ENCODE peak calls at places on chromosome 1, in ten cellular contexts. Q is upper lobe of right lung, H is cardiac fibroblast, B is AG04450, O is neural progenitor cell, C is left lung, I is HFF-Myc, E is body of pancreas, A is GM12865, Z is GM06990. Y is an unnamed sample.

GRCh38 chr1:119712342-119713038 is 756 bp downstream of the PHGDH start:
- DNase-seq in Q (peak), H (peak), B (peak), O (peak), C (peak), I (peak), E (peak), A (peak), Z (peak), Y (peak)

GRCh38 chr1:201480231-201481003 is 11.4 kb upstream of the PHLDA3 start:
- DNase-seq in Q (peak), H (peak), B (no peak), O (peak), C (peak), I (no peak), E (peak), A (peak), Z (peak), Y (no peak)

GRCh38 chr1:17356387-17356992 is 15.5 kb upstream of the PADI6 start:
- DNase-seq in Q (no peak), H (no peak), B (no peak), O (no peak), C (no peak), I (no peak), E (no peak), A (no peak), Z (no peak), Y (no peak)

GRCh38 chr1:220692436-220693228 is 2.5 kb downstream of the C1orf115 start:
- DNase-seq in Q (no peak), H (no peak), B (no peak), O (no peak), C (no peak), I (peak), E (no peak), A (no peak), Z (no peak), Y (no peak)

GRCh38 chr1:200776949-200777348 is 38.3 kb downstream of the CAMSAP2 start:
- DNase-seq in Q (no peak), H (peak), B (no peak), O (no peak), C (no peak), I (no peak), E (no peak), A (no peak), Z (no peak), Y (no peak)

GRCh38 chr1:161427733-161428516 is 60.2 kb upstream of the CFAP126 start:
- DNase-seq in Q (no peak), H (peak), B (no peak), O (peak), C (no peak), I (peak), E (peak), A (peak), Z (peak), Y (no peak)

GRCh38 chr1:35316264-35316663 is 47.8 kb downstream of the ZMYM4 start:
- DNase-seq in Q (no peak), H (no peak), B (no peak), O (no peak), C (no peak), I (no peak), E (no peak), A (no peak), Z (no peak), Y (no peak)

GRCh38 chr1:108955881-108956280 is 7.4 kb downstream of the CLCC1 start:
- DNase-seq in Q (no peak), H (no peak), B (no peak), O (no peak), C (no peak), I (no peak), E (no peak), A (no peak), Z (no peak), Y (no peak)

GRCh38 chr1:68047659-68048026 is 2.8 kb downstream of the DIRAS3 start:
- DNase-seq in Q (no peak), H (no peak), B (no peak), O (no peak), C (no peak), I (no peak), E (no peak), A (no peak), Z (no peak), Y (no peak)

GRCh38 chr1:68049941-68050878 is at the start of gene DIRAS3:
- DNase-seq in Q (peak), H (peak), B (peak), O (peak), C (no peak), I (no peak), E (peak), A (no peak), Z (no peak), Y (peak)

GRCh38 chr1:68045511-68046180 is 4.8 kb downstream of the DIRAS3 start:
- DNase-seq in Q (no peak), H (no peak), B (no peak), O (no peak), C (no peak), I (no peak), E (no peak), A (no peak), Z (no peak), Y (no peak)

GRCh38 chr1:68046423-68046822 is 4.0 kb downstream of the DIRAS3 start:
- DNase-seq in Q (no peak), H (no peak), B (no peak), O (no peak), C (no peak), I (no peak), E (no peak), A (no peak), Z (no peak), Y (no peak)

GRCh38 chr1:68046885-68047658 is 3.4 kb downstream of the DIRAS3 start:
- DNase-seq in Q (no peak), H (no peak), B (no peak), O (no peak), C (no peak), I (no peak), E (no peak), A (no peak), Z (no peak), Y (no peak)
- H3K4me3 ChIP-seq in Q (no peak), H (no peak), B (no peak), O (no peak), C (no peak), I (no peak), E (no peak), A (no peak), Z (no peak), Y (no peak)

GRCh38 chr1:171934664-171935063 is 93.4 kb downstream of the DNM3 start:
- DNase-seq in Q (no peak), H (no peak), B (no peak), O (no peak), C (no peak), I (no peak), E (no peak), A (no peak), Z (no peak), Y (no peak)

GRCh38 chr1:171935086-171935485 is 93.8 kb downstream of the DNM3 start:
- DNase-seq in Q (no peak), H (no peak), B (no peak), O (no peak), C (no peak), I (no peak), E (no peak), A (no peak), Z (no peak), Y (no peak)

GRCh38 chr1:171931752-171932151 is 90.5 kb downstream of the DNM3 start:
- DNase-seq in Q (no peak), H (no peak), B (no peak), O (no peak), C (no peak), I (no peak), E (no peak), A (no peak), Z (no peak), Y (no peak)

DNA sequence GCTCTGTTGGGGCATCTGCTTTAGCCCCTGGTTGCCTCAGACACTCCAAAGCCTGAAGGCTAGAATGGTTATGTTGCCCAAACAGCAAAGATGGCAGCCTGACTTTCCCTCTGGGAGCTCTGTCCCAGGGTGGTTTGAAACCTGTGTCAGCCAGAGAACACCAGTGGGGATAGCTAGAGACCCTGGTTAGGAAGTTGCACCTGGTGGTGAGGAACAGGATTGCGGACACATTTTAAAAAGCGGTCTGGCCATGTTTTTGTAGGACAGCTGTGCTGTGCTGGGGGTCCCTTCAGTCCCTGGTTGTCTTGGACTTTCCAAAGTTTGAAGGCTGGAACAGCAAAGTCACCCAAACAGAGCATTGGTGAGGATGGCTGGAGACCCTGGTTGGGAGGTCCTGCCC is 87.8 kb downstream of the DNM3 start:
- DNase-seq in Q (no peak), H (no peak), B (no peak), O (no peak), C (no peak), I (no peak), E (no peak), A (no peak), Z (no peak), Y (no peak)
- TF ChIP-seq CTCF in Q (peak), H (peak), B (peak), O (peak), C (no peak), I (peak), E (no peak), A (peak), Z (peak), Y (peak)

GRCh38 chr1:33633019-33633801 is 160.8 kb downstream of the ZSCAN20 start:
- DNase-seq in Q (peak), H (peak), B (peak), O (peak), C (peak), I (peak), E (peak), A (peak), Z (peak), Y (peak)
- H3K4me3 ChIP-seq in Q (no peak), H (no peak), B (no peak), O (no peak), C (no peak), I (no peak), E (no peak), A (no peak), Z (no peak), Y (no peak)

GRCh38 chr1:25201006-25201405 is 31.3 kb downstream of the SYF2 start:
- DNase-seq in Q (no peak), H (no peak), B (no peak), O (no peak), C (no peak), I (no peak), E (no peak), A (no peak), Z (no peak), Y (no peak)

GRCh38 chr1:25208561-25209222 is 23.6 kb downstream of the SYF2 start:
- DNase-seq in Q (no peak), H (no peak), B (no peak), O (no peak), C (no peak), I (no peak), E (no peak), A (no peak), Z (no peak), Y (no peak)

GRCh38 chr1:25206201-25206600 is 26.1 kb downstream of the SYF2 start:
- DNase-seq in Q (peak), H (no peak), B (no peak), O (no peak), C (no peak), I (no peak), E (no peak), A (peak), Z (no peak), Y (no peak)

GRCh38 chr1:25208127-25208526 is 24.2 kb downstream of the SYF2 start:
- DNase-seq in Q (no peak), H (no peak), B (no peak), O (no peak), C (no peak), I (no peak), E (no peak), A (no peak), Z (no peak), Y (no peak)

GRCh38 chr1:25204797-25205441 is 27.4 kb downstream of the SYF2 start:
- DNase-seq in Q (peak), H (peak), B (no peak), O (peak), C (no peak), I (peak), E (no peak), A (peak), Z (no peak), Y (peak)
- TF ChIP-seq CTCF in Q (peak), H (peak), B (peak), O (peak), C (peak), I (peak), E (peak), A (peak), Z (peak), Y (peak)

GRCh38 chr1:25695066-25695990 is 78.7 kb downstream of the MAN1C1 start:
- DNase-seq in Q (peak), H (peak), B (peak), O (peak), C (peak), I (no peak), E (peak), A (no peak), Z (no peak), Y (peak)

GRCh38 chr1:25697426-25698220 is 81.0 kb downstream of the MAN1C1 start:
- DNase-seq in Q (no peak), H (no peak), B (no peak), O (no peak), C (no peak), I (no peak), E (no peak), A (no peak), Z (no peak), Y (no peak)

GRCh38 chr1:25694167-25694566 is 77.6 kb downstream of the MAN1C1 start:
- DNase-seq in Q (no peak), H (no peak), B (no peak), O (no peak), C (no peak), I (no peak), E (no peak), A (no peak), Z (no peak), Y (no peak)

GRCh38 chr1:25694591-25695007 is 78.0 kb downstream of the MAN1C1 start:
- DNase-seq in Q (no peak), H (no peak), B (no peak), O (no peak), C (no peak), I (no peak), E (no peak), A (no peak), Z (no peak), Y (no peak)

DNA sequence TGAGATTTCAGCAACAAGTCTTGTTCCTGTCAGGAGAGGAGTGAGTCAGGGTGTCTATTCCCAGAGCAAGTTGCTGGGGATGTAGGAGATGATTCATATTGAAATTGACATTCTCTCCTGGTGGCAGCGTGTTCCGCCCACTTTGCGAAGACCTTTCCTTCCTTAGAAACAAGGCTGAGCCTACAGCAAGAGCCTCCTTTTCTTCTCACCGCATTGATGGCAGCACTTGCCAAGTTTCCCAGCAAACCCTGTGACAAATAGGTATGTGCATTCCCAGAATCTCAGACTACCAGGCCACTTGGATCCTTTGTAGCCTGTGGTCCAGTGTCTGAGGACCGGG is 79.4 kb downstream of the MAN1C1 start:
- DNase-seq in Q (no peak), H (peak), B (peak), O (no peak), C (no peak), I (no peak), E (no peak), A (no peak), Z (no peak), Y (peak)
- H3K4me3 ChIP-seq in Q (no peak), H (no peak), B (no peak), O (no peak), C (no peak), I (no peak), E (no peak), A (no peak), Z (no peak), Y (no peak)

GRCh38 chr1:50047916-50048694 is 24.4 kb upstream of the AGBL4 start:
- DNase-seq in Q (peak), H (no peak), B (no peak), O (peak), C (no peak), I (no peak), E (peak), A (no peak), Z (no peak), Y (no peak)
- TF ChIP-seq CTCF in Q (no peak), H (no peak), B (no peak), O (no peak), C (no peak), I (peak), E (peak), A (no peak), Z (no peak), Y (peak)

GRCh38 chr1:93906480-93906879 is 2.8 kb downstream of the GCLM start:
- DNase-seq in Q (no peak), H (no peak), B (no peak), O (no peak), C (no peak), I (no peak), E (no peak), A (no peak), Z (no peak), Y (no peak)
- H3K4me3 ChIP-seq in Q (no peak), H (peak), B (peak), O (no peak), C (no peak), I (no peak), E (no peak), A (no peak), Z (no peak), Y (peak)

DNA sequence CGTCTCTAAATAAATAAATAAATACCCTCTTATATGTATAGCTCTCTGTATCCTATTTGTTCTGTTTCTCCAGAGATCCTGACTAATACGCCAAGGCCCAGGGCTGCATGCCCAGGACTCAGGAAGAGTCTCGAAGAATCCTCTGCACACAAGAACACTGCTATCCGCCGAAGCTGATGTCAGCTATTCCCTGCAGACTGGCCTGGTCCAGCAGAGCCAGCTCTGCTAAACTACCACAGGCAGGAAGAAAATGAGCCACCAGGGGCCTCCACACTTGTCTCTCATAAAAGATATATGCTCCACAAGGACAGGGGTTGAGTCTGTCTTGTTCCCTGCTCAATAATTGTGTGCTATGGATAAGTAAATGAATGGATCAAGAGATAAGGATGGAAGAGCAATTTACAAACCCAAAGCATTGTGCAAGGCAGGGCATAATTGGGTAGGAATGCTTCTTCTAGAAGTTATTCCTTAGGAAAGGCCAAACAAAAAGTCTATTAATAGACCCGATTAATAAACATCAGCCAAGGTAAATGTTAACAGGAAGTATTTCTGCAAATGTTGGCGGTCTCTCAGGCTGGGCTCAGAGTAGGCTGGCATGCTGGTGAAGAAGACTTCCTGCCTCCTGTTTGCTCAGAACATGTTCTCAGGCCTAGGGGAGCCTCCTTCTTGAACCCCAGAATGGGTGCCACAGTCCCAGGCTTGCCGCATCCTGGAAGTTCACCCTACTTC is 26.3 kb upstream of the MAN1C1 start:
- DNase-seq in Q (peak), H (peak), B (no peak), O (no peak), C (no peak), I (no peak), E (no peak), A (no peak), Z (no peak), Y (no peak)
- TF ChIP-seq CTCF in Q (peak), H (peak), B (peak), O (no peak), C (no peak), I (no peak), E (no peak), A (no peak), Z (peak), Y (peak)

GRCh38 chr1:110671323-110671722 is 3.4 kb downstream of the KCNA3 start:
- DNase-seq in Q (no peak), H (no peak), B (no peak), O (no peak), C (no peak), I (no peak), E (no peak), A (peak), Z (no peak), Y (no peak)
- H3K4me3 ChIP-seq in Q (peak), H (no peak), B (no peak), O (no peak), C (no peak), I (no peak), E (no peak), A (peak), Z (peak), Y (no peak)

DNA sequence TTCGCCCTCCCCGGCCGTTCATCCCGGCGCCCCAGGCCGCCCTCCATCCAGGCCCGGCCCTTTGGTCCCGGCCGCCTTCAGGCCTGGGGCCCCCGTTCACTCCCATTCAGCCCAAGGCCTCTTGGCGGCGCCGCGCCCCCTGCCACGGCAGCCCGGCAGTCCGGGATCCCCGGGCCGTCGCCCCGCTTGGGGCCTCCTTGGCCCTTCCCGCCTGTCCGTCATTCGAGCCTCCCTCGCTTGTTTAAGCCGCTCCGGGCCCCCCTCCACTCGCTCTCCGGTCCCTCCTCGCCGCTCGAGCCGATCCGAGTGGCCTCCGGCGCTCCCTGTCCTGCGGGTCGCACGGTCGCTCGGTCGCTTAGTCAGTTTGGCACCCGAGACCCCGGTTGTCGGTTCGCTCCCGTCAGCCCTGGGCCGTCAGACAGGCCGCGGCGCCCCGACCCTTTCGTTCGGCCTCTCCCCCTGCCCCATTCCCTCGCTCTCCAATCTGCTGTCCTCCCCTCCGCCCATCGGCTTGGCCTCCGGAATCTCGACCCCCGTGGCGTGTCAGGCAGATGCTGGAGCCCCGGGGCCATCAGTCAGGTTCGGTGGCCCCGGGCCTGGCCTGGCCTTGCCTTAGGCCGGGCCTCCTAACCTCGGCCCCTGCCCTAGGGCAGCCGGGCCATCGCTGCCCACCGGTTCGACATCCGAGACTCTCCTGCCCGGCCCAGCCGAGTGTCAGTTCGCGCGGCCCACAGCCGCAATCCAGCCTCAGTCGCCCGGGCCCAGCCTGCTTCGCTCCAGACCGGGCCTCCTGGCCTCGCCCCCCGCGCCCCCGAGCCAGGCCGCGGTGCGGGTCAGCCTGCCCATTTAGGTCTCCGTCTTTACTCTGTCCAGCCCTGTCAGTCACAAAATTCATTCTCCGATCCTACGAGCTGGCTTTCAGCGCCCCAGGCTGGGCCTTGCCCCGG is 1.1 kb downstream of the LRRC41 start:
- DNase-seq in Q (peak), H (peak), B (no peak), O (peak), C (peak), I (no peak), E (peak), A (peak), Z (peak), Y (no peak)
- TF ChIP-seq CTCF in Q (peak), H (no peak), B (peak), O (peak), C (no peak), I (no peak), E (no peak), A (peak), Z (peak), Y (peak)